ENCODE peak calls at places on chromosomes 1 and 21, in eight cellular contexts. One of them, this sample, is unnamed.

GRCh38 chr1:93846151-93846928 is 32.7 kb downstream of the DNTTIP2 start:
- DNase-seq in ACHN: peak
- DNase-seq in EL: peak
- DNase-seq in NCI-H2171 treated with DMSO at 0.1 percent for 48 hours: peak
- DNase-seq in SJSA1: peak
- DNase-seq in fibroblast of lung: peak
- DNase-seq in RWPE1: peak
- DNase-seq in HFF-Myc: peak
- DNase-seq in this sample: peak

GRCh38 chr1:219123041-219123440 is 50.6 kb upstream of the LYPLAL1 start:
- DNase-seq in HFF-Myc: no peak
- DNase-seq in EL: no peak
- DNase-seq in NCI-H2171 treated with DMSO at 0.1 percent for 48 hours: no peak
- DNase-seq in ACHN: no peak
- DNase-seq in RWPE1: no peak
- DNase-seq in SJSA1: peak
- DNase-seq in fibroblast of lung: no peak
- DNase-seq in this sample: no peak

GRCh38 chr1:180881806-180882509 is 30.7 kb upstream of the KIAA1614 start:
- DNase-seq in EL: peak
- DNase-seq in fibroblast of lung: peak
- DNase-seq in SJSA1: peak
- DNase-seq in NCI-H2171 treated with DMSO at 0.1 percent for 48 hours: peak
- DNase-seq in HFF-Myc: peak
- DNase-seq in RWPE1: peak
- DNase-seq in ACHN: peak
- DNase-seq in this sample: peak

GRCh38 chr1:70044832-70045231 is 160.5 kb downstream of the LRRC40 start:
- DNase-seq in EL: peak
- DNase-seq in RWPE1: peak
- DNase-seq in fibroblast of lung: peak
- DNase-seq in SJSA1: peak
- DNase-seq in ACHN: peak
- DNase-seq in NCI-H2171 treated with DMSO at 0.1 percent for 48 hours: no peak
- DNase-seq in HFF-Myc: peak
- DNase-seq in this sample: peak

GRCh38 chr1:95287825-95288224 is 53.8 kb downstream of the RWDD3 start:
- DNase-seq in HFF-Myc: no peak
- DNase-seq in RWPE1: no peak
- DNase-seq in NCI-H2171 treated with DMSO at 0.1 percent for 48 hours: no peak
- DNase-seq in SJSA1: no peak
- DNase-seq in ACHN: no peak
- DNase-seq in fibroblast of lung: no peak
- DNase-seq in EL: no peak
- DNase-seq in this sample: no peak

GRCh38 chr1:983736-984475 is 2.0 kb upstream of the PERM1 start:
- DNase-seq in fibroblast of lung: no peak
- DNase-seq in EL: no peak
- DNase-seq in SJSA1: no peak
- DNase-seq in NCI-H2171 treated with DMSO at 0.1 percent for 48 hours: no peak
- DNase-seq in RWPE1: peak
- DNase-seq in HFF-Myc: no peak
- DNase-seq in ACHN: no peak
- DNase-seq in this sample: no peak

GRCh38 chr21:27261676-27262075 is 294.8 kb upstream of the ADAMTS5 start:
- DNase-seq in HFF-Myc: no peak
- DNase-seq in NCI-H2171 treated with DMSO at 0.1 percent for 48 hours: no peak
- DNase-seq in SJSA1: no peak
- DNase-seq in fibroblast of lung: no peak
- DNase-seq in ACHN: no peak
- DNase-seq in RWPE1: no peak
- DNase-seq in EL: no peak
- DNase-seq in this sample: no peak

GRCh38 chr21:28239345-28239744 is 753.3 kb downstream of the LTN1 start:
- DNase-seq in SJSA1: no peak
- DNase-seq in EL: no peak
- DNase-seq in HFF-Myc: no peak
- DNase-seq in fibroblast of lung: no peak
- DNase-seq in NCI-H2171 treated with DMSO at 0.1 percent for 48 hours: no peak
- DNase-seq in RWPE1: no peak
- DNase-seq in ACHN: no peak
- DNase-seq in this sample: no peak

GRCh38 chr1:91724231-91724630 is 161.7 kb downstream of the TGFBR3 start:
- DNase-seq in RWPE1: no peak
- DNase-seq in SJSA1: no peak
- DNase-seq in NCI-H2171 treated with DMSO at 0.1 percent for 48 hours: no peak
- DNase-seq in fibroblast of lung: no peak
- DNase-seq in EL: no peak
- DNase-seq in HFF-Myc: no peak
- DNase-seq in ACHN: no peak
- DNase-seq in this sample: no peak

GRCh38 chr21:39258207-39258606 is 55.2 kb downstream of the BRWD1 start:
- DNase-seq in fibroblast of lung: no peak
- DNase-seq in NCI-H2171 treated with DMSO at 0.1 percent for 48 hours: no peak
- DNase-seq in ACHN: no peak
- DNase-seq in EL: no peak
- DNase-seq in SJSA1: no peak
- DNase-seq in RWPE1: no peak
- DNase-seq in HFF-Myc: no peak
- DNase-seq in this sample: no peak

GRCh38 chr21:45282283-45283018 is 5.2 kb downstream of the POFUT2 start:
- DNase-seq in fibroblast of lung: no peak
- DNase-seq in EL: no peak
- DNase-seq in HFF-Myc: no peak
- DNase-seq in ACHN: no peak
- DNase-seq in NCI-H2171 treated with DMSO at 0.1 percent for 48 hours: no peak
- DNase-seq in RWPE1: no peak
- DNase-seq in SJSA1: no peak
- DNase-seq in this sample: no peak